ENCODE peak calls at places on chromosome 1, in seven cellular contexts. N is sigmoid colon, M is GM12891, S is adrenal gland, G is lower leg skin, K is GM12878, C is prostate gland. Q is an unnamed sample.

GRCh38 chr1:236351875-236352573 is 42.1 kb upstream of the EDARADD start:
- DNase-seq in G (no peak), M (no peak), S (no peak), K (no peak), N (no peak), C (no peak), Q (no peak)

GRCh38 chr1:228463559-228464455 is 23.4 kb upstream of the RNF187 start:
- DNase-seq in S (no peak), G (no peak), N (peak; percentile 68), C (no peak), M (peak; percentile 57), K (no peak), Q (no peak)

GRCh38 chr1:172149377-172149776 is 271.1 kb upstream of the C1orf105 start:
- DNase-seq in K (no peak), C (no peak), S (no peak), M (no peak), G (no peak), N (no peak), Q (no peak)

GRCh38 chr1:15833069-15833679 is 14.3 kb upstream of the SPEN start:
- DNase-seq in S (peak; percentile 53), G (peak; percentile 76), M (no peak), K (no peak), N (peak; percentile 80), C (peak; percentile 81), Q (peak; percentile 46)

GRCh38 chr1:15065736-15066135 is 87.8 kb upstream of the TMEM51 start:
- DNase-seq in G (no peak), S (no peak), N (no peak), M (no peak), C (no peak), K (no peak), Q (no peak)

GRCh38 chr1:7885513-7886298 is 32.8 kb upstream of the UTS2 start:
- DNase-seq in M (no peak), K (no peak), N (no peak), G (peak; percentile 32), S (no peak), C (no peak), Q (no peak)

GRCh38 chr1:196678510-196678884 is 26.7 kb downstream of the CFH start:
- DNase-seq in N (no peak), K (no peak), S (no peak), M (no peak), G (no peak), C (no peak), Q (no peak)

GRCh38 chr1:1431845-1432565 is 3.5 kb upstream of the VWA1 start:
- DNase-seq in S (no peak), K (no peak), N (peak; percentile 85), C (no peak), G (no peak), M (no peak), Q (peak; percentile 64)

GRCh38 chr1:194538453-194538852 is 1352.0 kb upstream of the B3GALT2 start:
- DNase-seq in N (no peak), M (no peak), G (no peak), S (no peak), K (no peak), C (no peak), Q (no peak)

GRCh38 chr1:116504308-116505156 is 66.3 kb downstream of the CD58 start:
- DNase-seq in N (peak; percentile 82), K (peak; percentile 91), C (peak; percentile 23), G (peak; percentile 71), S (peak; percentile 79), M (peak; percentile 59), Q (peak; percentile 46)

GRCh38 chr1:33143181-33143580 is 38.7 kb downstream of the TRIM62 start:
- DNase-seq in C (no peak), N (no peak), M (no peak), G (no peak), K (no peak), S (no peak), Q (no peak)

GRCh38 chr1:8947127-8947691 is 1.5 kb downstream of the CA6 start:
- DNase-seq in S (no peak), N (no peak), M (no peak), K (no peak), C (no peak), G (no peak), Q (no peak)

GRCh38 chr1:156752843-156753486 is 1.5 kb upstream of the HDGF start:
- DNase-seq in G (no peak), K (no peak), S (no peak), N (no peak), M (no peak), C (no peak), Q (no peak)

GRCh38 chr1:156754219-156754618 is 2.7 kb upstream of the HDGF start:
- DNase-seq in N (no peak), G (no peak), C (no peak), K (no peak), S (no peak), M (no peak), Q (no peak)

GRCh38 chr1:156750191-156750931 is 1.1 kb downstream of the HDGF start:
- DNase-seq in S (peak; percentile 52), G (no peak), C (peak; percentile 57), N (no peak), K (no peak), M (no peak), Q (peak; percentile 78)

GRCh38 chr1:156750932-156751723 is at the start of gene HDGF:
- DNase-seq in K (no peak), M (no peak), N (peak; percentile 85), S (peak; percentile 60), C (no peak), G (no peak), Q (no peak)

GRCh38 chr1:156751724-156752481 is 428 bp upstream of the HDGF start:
- DNase-seq in S (peak; percentile 98), N (peak; percentile 99), M (peak; percentile 93), G (peak; percentile 97), K (peak; percentile 82), C (peak; percentile 97), Q (peak; percentile 99)
- TF ChIP-seq POLR2A in S (no peak), N (peak; percentile 37), M (no peak), G (no peak), K (peak; percentile 84), C (no peak), Q (peak; percentile 88)

GRCh38 chr1:21280011-21280471 is 10.2 kb downstream of the ECE1 start:
- DNase-seq in G (no peak), M (no peak), N (no peak), K (no peak), C (no peak), S (peak; percentile 53), Q (no peak)
- TF ChIP-seq POLR2A in G (no peak), M (no peak), N (no peak), K (no peak), C (no peak), S (no peak), Q (no peak)

GRCh38 chr1:198101716-198102453 is 54.9 kb upstream of the NEK7 start:
- DNase-seq in M (no peak), S (no peak), K (no peak), G (no peak), N (no peak), C (no peak), Q (no peak)
- TF ChIP-seq POLR2A in M (no peak), S (no peak), K (no peak), G (no peak), N (no peak), C (no peak), Q (no peak)

GRCh38 chr1:175169305-175170018 is 23.1 kb downstream of the KIAA0040 start:
- DNase-seq in M (no peak), C (no peak), N (no peak), S (no peak), K (no peak), G (no peak), Q (no peak)
- TF ChIP-seq POLR2A in M (no peak), C (no peak), N (no peak), S (no peak), K (no peak), G (no peak), Q (no peak)

GRCh38 chr1:167936930-167937708 is at the start of gene MPC2:
- DNase-seq in K (no peak), G (peak; percentile 71), S (peak; percentile 77), M (peak; percentile 41), C (peak; percentile 83), N (peak; percentile 89), Q (peak; percentile 77)
- TF ChIP-seq POLR2A in K (peak; percentile 15), G (no peak), S (no peak), M (peak; percentile 63), C (peak; percentile 52), N (no peak), Q (peak; percentile 70)

GRCh38 chr1:65762081-65762862 is 30.4 kb upstream of the PDE4B start:
- DNase-seq in S (no peak), N (no peak), C (no peak), K (no peak), M (no peak), G (no peak), Q (no peak)

GRCh38 chr1:65764052-65764451 is 28.6 kb upstream of the PDE4B start:
- DNase-seq in N (no peak), K (no peak), M (no peak), C (no peak), G (no peak), S (no peak), Q (no peak)

GRCh38 chr1:65757531-65757930 is 35.2 kb upstream of the PDE4B start:
- DNase-seq in N (no peak), C (no peak), G (no peak), K (no peak), S (no peak), M (no peak), Q (no peak)

DNA sequence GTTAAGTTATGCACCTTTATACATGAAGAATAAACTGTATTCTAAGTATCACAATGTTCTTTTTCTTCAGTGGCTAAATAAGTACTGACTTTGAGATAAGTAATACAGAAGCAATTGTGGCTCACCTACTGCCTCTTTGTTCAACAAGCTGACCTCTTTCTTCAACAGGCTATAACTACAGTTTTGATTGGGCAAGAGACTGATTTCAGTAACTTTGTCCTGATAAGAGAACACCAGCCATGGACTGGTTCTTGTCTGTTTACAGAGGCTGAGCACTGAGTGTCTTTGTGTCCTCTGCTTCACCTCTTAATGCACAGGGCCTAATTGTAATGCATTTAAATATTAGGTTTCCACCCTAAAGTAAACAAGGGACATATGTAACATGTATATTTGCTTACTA is 34.6 kb upstream of the PDE4B start:
- DNase-seq in G (no peak), M (no peak), C (no peak), K (no peak), S (no peak), N (no peak), Q (no peak)
- TF ChIP-seq POLR2A in G (no peak), M (no peak), C (no peak), K (no peak), S (no peak), N (no peak), Q (no peak)

DNA sequence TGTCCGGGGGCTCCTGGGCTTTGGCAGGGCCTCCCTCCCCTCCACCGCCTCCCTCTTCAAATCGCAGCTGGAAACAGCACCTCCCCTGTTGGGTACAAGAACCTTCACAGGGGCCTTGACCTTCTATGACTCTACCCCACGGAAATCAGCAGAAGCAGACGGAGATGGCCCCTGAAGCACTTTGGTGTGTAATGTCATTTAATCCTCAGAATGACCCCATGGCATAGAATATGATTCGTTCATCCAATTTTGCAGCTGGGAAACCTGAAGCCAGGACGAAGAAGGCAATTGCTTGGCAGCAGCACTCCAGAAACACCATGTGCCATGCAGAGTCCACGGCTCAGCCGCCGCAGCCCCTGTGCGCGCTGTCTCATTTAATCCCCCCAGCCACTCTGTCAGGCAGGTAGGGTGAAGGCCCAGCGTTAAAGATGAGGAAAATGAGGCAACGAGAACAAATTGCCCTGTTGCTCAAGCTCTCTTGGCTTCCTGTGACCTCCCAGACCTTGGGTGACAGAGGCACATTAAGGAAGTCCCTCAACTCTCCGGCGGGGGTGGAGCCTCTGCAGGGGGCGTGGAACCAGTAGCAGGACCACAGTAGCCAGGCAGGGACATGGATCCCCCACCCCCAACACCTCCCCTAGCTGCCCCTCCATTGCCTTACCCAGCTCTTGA is 25.8 kb upstream of the LAPTM5 start:
- DNase-seq in K (no peak), G (peak; percentile 45), M (no peak), N (peak; percentile 78), S (peak; percentile 87), C (no peak), Q (peak; percentile 25)
- TF ChIP-seq POLR2A in K (no peak), G (no peak), M (no peak), N (no peak), S (no peak), C (no peak), Q (no peak)

Q was measured in gastrocnemius medialis.